ENCODE peak calls at places on chromosomes 13 and 19, in six cellular contexts. I, T, Y, O, A and V are unnamed samples.
A peak's percentile ranks its signal among the peaks of the same experiment; 100 is the strongest.

GRCh38 chr13:113179374-113180230 is 21.2 kb downstream of the PROZ start:
- DNase-seq in I (no peak), T (no peak), Y (no peak), O (no peak), A (peak; percentile 82), V (no peak)

GRCh38 chr19:12293771-12294307 is 844 bp downstream of the ZNF44 start:
- DNase-seq in I (peak; percentile 33), T (peak; percentile 92), Y (no peak), O (peak; percentile 94), A (peak; percentile 46), V (peak; percentile 51)

GRCh38 chr19:31626941-31627340 is 277.7 kb upstream of the TSHZ3 start:
- DNase-seq in I (no peak), T (no peak), Y (no peak), O (no peak), A (no peak), V (no peak)

GRCh38 chr13:113155201-113155600 is 3.2 kb upstream of the PROZ start:
- DNase-seq in I (no peak), T (no peak), Y (no peak), O (no peak), A (no peak), V (no peak)

GRCh38 chr19:19774354-19775033 is 41.6 kb upstream of the ZNF14 start:
- DNase-seq in I (no peak), T (no peak), Y (no peak), O (no peak), A (no peak), V (no peak)

GRCh38 chr13:33119022-33119735 is 103.0 kb downstream of the KL start:
- DNase-seq in I (no peak), T (no peak), Y (no peak), O (no peak), A (no peak), V (no peak)

GRCh38 chr19:45613926-45614725 is 12.1 kb upstream of the GPR4 start:
- DNase-seq in I (no peak), T (peak; percentile 31), Y (peak; percentile 55), O (peak; percentile 36), A (peak; percentile 93), V (peak; percentile 62)

GRCh38 chr19:55640577-55641375 is at the start of gene ZNF580:
- DNase-seq in I (no peak), T (peak; percentile 63), Y (no peak), O (peak; percentile 70), A (peak; percentile 78), V (no peak)

GRCh38 chr19:55600336-55601028 is 394 bp downstream of the ZNF524 start:
- DNase-seq in I (no peak), T (no peak), Y (no peak), O (no peak), A (peak; percentile 54), V (no peak)

GRCh38 chr19:32599736-32600157 is 18.8 kb downstream of the PDCD5 start:
- DNase-seq in I (no peak), T (no peak), Y (peak; percentile 36), O (peak; percentile 33), A (peak; percentile 69), V (peak; percentile 31)

GRCh38 chr19:33409035-33409434 is 35.5 kb downstream of the CEBPG start:
- DNase-seq in I (no peak), T (no peak), Y (no peak), O (no peak), A (no peak), V (no peak)

GRCh38 chr13:27053902-27054595 is 117.6 kb downstream of the USP12 start:
- DNase-seq in I (no peak), T (no peak), Y (peak; percentile 43), O (no peak), A (peak; percentile 88), V (no peak)

GRCh38 chr19:45676851-45677263 is 8.8 kb downstream of the GIPR start:
- DNase-seq in I (no peak), T (peak; percentile 49), Y (no peak), O (no peak), A (no peak), V (no peak)

GRCh38 chr13:20118268-20119140 is 42.3 kb downstream of the GJA3 start:
- DNase-seq in I (no peak), T (peak; percentile 74), Y (no peak), O (peak; percentile 77), A (no peak), V (no peak)

GRCh38 chr13:42997381-42997780 is 5.3 kb upstream of the EPSTI1 start:
- DNase-seq in I (no peak), T (no peak), Y (no peak), O (no peak), A (peak; percentile 40), V (no peak)

GRCh38 chr19:14582894-14583340 is at the start of gene CLEC17A:
- DNase-seq in I (no peak), T (no peak), Y (no peak), O (no peak), A (no peak), V (peak; percentile 87)

DNA sequence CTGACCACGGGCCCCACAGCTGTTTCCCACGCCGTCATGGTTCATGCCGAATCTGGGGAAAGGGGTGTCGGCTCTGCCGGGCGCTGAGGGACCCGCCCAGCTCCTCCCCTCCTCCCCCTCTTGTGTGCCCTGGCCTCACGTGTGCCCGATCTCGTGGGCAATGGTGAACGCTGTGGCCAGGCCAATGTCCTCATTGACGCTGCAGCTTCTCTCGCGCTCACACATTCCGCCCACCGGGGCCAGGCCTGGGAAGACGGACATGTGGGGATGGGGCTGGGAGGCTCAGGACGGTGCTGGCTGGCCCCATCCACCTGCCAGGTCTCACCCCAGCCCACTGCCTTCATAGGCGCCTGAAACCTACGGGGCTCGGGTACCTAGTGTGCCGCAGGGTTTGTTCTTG is 14.3 kb downstream of the ADAMTS10 start:
- DNase-seq in I (no peak), T (no peak), Y (no peak), O (no peak), A (no peak), V (no peak)
- H3K4me3 ChIP-seq in I (no peak overlapping the region), T (no peak overlapping the region), Y (no peak overlapping the region), O (no peak overlapping the region), A (no peak overlapping the region), V (no peak overlapping the region)

GRCh38 chr13:48733739-48734329 is 80.1 kb downstream of the CYSLTR2 start:
- DNase-seq in I (no peak), T (no peak), Y (no peak), O (no peak), A (no peak), V (no peak)

GRCh38 chr13:48741377-48741776 is 87.6 kb downstream of the CYSLTR2 start:
- DNase-seq in I (no peak), T (no peak), Y (no peak), O (peak; percentile 36), A (peak; percentile 57), V (no peak)

GRCh38 chr13:48738261-48738755 is 84.6 kb downstream of the CYSLTR2 start:
- DNase-seq in I (no peak), T (no peak), Y (no peak), O (no peak), A (no peak), V (no peak)

GRCh38 chr13:48739346-48740037 is 85.8 kb downstream of the CYSLTR2 start:
- DNase-seq in I (no peak), T (no peak), Y (no peak), O (no peak), A (peak; percentile 47), V (no peak)

DNA sequence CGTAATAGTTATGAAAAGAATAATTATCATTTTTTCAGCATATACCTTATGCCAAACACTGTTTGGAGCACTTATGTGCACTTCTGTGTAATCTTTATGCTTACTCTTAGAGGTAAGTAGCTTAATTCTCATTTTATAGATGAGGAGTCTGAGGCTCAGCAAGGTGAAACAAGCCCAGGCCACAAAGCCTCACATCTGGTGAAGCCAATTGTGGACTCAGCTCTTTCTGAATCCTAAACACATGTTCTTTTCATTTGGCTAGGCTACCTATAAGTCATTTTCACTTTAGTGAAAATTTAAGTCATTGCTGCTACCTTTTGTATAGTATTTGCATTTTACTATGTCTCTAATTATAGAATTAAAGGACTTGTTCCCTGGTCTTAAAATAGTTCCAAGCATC is 84.0 kb downstream of the CYSLTR2 start:
- DNase-seq in I (no peak), T (no peak), Y (no peak), O (no peak), A (no peak), V (no peak)
- TF ChIP-seq CTCF in I (no peak), T (no peak), Y (no peak), O (no peak), A (no peak), V (no peak)

GRCh38 chr19:41944336-41944735 is 14.8 kb downstream of the RABAC1 start:
- DNase-seq in I (no peak), T (no peak), Y (no peak), O (no peak), A (no peak), V (no peak)
- H3K4me3 ChIP-seq in I (no peak overlapping the region), T (no peak overlapping the region), Y (no peak overlapping the region), O (no peak overlapping the region), A (no peak overlapping the region), V (no peak overlapping the region)

DNA sequence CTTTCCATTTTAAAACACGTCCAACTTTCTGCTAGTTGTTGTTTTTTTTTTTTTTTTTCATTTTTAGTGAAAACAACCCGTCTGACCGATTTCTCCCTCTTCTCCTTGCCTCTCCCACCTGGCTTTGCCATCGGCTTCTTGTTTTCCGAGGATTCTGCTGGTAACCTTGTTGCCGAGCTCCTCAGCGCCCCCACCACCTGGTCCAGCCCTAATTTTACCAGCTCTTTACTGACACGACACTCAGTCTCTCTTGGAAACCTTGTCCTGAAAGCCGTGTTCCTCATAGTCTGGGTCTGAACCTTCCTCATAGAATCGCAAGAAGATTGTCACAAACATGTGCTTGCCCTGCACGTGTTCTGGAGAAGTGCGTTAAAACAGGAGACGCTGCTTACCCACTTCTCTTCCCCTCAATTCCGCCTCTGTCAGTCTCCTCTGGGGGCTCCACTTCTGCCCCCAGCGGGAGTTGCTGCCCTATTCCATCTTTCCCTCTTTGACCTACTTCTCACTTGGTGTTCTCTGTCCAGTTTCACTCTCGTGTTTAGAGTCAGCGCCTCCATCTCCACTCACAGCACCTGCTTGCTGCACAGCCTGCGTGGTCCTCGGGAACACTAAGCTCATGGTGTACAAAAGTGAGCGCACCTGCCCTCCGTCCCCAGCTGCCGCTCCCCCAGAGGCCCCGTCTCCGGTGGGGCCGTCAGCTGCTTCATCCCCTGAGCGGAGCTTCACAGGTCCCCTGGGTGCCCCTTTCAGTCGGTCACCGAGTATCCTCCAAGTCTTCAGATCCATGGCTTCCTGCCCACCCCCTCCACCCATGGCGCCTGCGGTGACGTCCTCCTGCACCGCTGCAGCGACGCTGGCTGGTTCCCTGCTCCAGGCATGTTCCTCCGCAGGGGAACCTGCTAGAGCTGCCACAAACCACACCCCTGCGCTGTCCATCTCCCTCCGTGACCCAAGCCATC is 65.1 kb downstream of the TM9SF2 start:
- DNase-seq in I (no peak), T (no peak), Y (no peak), O (peak; percentile 15), A (no peak), V (no peak)
- TF ChIP-seq CTCF in I (no peak), T (no peak), Y (no peak), O (no peak), A (no peak), V (no peak)